ENCODE peak calls at places on chromosome 16, in six cellular contexts. H, Q, C, Y, T and L are unnamed samples.

GRCh38 chr16:50884066-50884860 is 142.4 kb downstream of the CYLD start:
- DNase-seq in H (no peak), Q (no peak), C (peak; percentile 29), Y (no peak), T (no peak), L (no peak)

GRCh38 chr16:77289331-77289809 is 90.2 kb downstream of the SYCE1L start:
- DNase-seq in H (no peak), Q (peak; percentile 77), C (no peak), Y (no peak), T (no peak), L (peak; percentile 95)

GRCh38 chr16:4477966-4478365 is 1.8 kb downstream of the HMOX2 start:
- DNase-seq in H (no peak), Q (peak; percentile 57), C (no peak), Y (no peak), T (no peak), L (peak; percentile 16)

GRCh38 chr16:89375021-89375420 is 115.3 kb downstream of the ANKRD11 start:
- DNase-seq in H (no peak), Q (no peak), C (no peak), Y (no peak), T (no peak), L (no peak)

GRCh38 chr16:1545044-1545736 is 11.7 kb downstream of the TMEM204 start:
- DNase-seq in H (peak; percentile 89), Q (no peak), C (no peak), Y (peak; percentile 72), T (peak; percentile 55), L (no peak)

GRCh38 chr16:86575754-86576557 is 2.4 kb upstream of the FOXL1 start:
- DNase-seq in H (peak; percentile 94), Q (peak; percentile 94), C (no peak), Y (peak; percentile 84), T (peak; percentile 58), L (peak; percentile 21)

GRCh38 chr16:17510532-17510931 is 39.8 kb upstream of the XYLT1 start:
- DNase-seq in H (no peak), Q (no peak), C (no peak), Y (no peak), T (no peak), L (no peak)

GRCh38 chr16:85384831-85385462 is 228.2 kb upstream of the GSE1 start:
- DNase-seq in H (peak; percentile 82), Q (no peak), C (no peak), Y (peak; percentile 9), T (no peak), L (no peak)

GRCh38 chr16:10827691-10828341 is 9.2 kb upstream of the TVP23A start:
- DNase-seq in H (peak; percentile 97), Q (peak; percentile 95), C (peak; percentile 89), Y (peak; percentile 90), T (peak; percentile 55), L (peak; percentile 81)

GRCh38 chr16:5176505-5176904 is 78.9 kb upstream of the EEF2KMT start:
- DNase-seq in H (no peak), Q (no peak), C (no peak), Y (no peak), T (no peak), L (no peak)

GRCh38 chr16:25716186-25716585 is 24.4 kb downstream of the HS3ST4 start:
- DNase-seq in H (no peak), Q (no peak), C (no peak), Y (no peak), T (no peak), L (no peak)

GRCh38 chr16:59612094-59612493 is 878.0 kb upstream of the GOT2 start:
- DNase-seq in H (no peak), Q (no peak), C (no peak), Y (no peak), T (no peak), L (no peak)

GRCh38 chr16:1026784-1027415 is 45.3 kb downstream of the SOX8 start:
- DNase-seq in H (no peak), Q (no peak), C (no peak), Y (no peak), T (no peak), L (no peak)

GRCh38 chr16:10979717-10980601 is 35.6 kb downstream of the CLEC16A start:
- DNase-seq in H (no peak), Q (peak; percentile 84), C (peak; percentile 95), Y (peak; percentile 29), T (peak; percentile 28), L (no peak)

GRCh38 chr16:1989209-1989825 is 453 bp upstream of the SYNGR3 start:
- DNase-seq in H (no peak), Q (no peak), C (no peak), Y (no peak), T (no peak), L (no peak)

GRCh38 chr16:74842413-74842812 is 67.8 kb upstream of the FA2H start:
- DNase-seq in H (no peak), Q (no peak), C (no peak), Y (no peak), T (no peak), L (peak; percentile 71)

GRCh38 chr16:57475711-57476339 is 10.5 kb downstream of the DOK4 start:
- DNase-seq in H (peak; percentile 85), Q (peak; percentile 64), C (no peak), Y (no peak), T (no peak), L (peak; percentile 38)

GRCh38 chr16:4371481-4372314 is at the start of gene VASN:
- DNase-seq in H (peak; percentile 96), Q (peak; percentile 87), C (no peak), Y (peak; percentile 87), T (peak; percentile 63), L (peak; percentile 84)

GRCh38 chr16:3980311-3981111 is 100.0 kb upstream of the CREBBP start:
- DNase-seq in H (peak; percentile 71), Q (peak; percentile 74), C (no peak), Y (no peak), T (no peak), L (no peak)

GRCh38 chr16:82741073-82741615 is 114.4 kb downstream of the CDH13 start:
- DNase-seq in H (no peak), Q (no peak), C (no peak), Y (no peak), T (no peak), L (no peak)

GRCh38 chr16:89027281-89027680 is 50.3 kb upstream of the CBFA2T3 start:
- DNase-seq in H (no peak), Q (no peak), C (no peak), Y (no peak), T (no peak), L (no peak)

GRCh38 chr16:53546988-53547391 is 44.0 kb upstream of the AKTIP start:
- DNase-seq in H (no peak), Q (no peak), C (no peak), Y (no peak), T (no peak), L (no peak)

GRCh38 chr16:27400751-27401620 is 988 bp upstream of the IL21R start:
- DNase-seq in H (no peak), Q (peak; percentile 45), C (no peak), Y (no peak), T (no peak), L (no peak)

GRCh38 chr16:70705056-70705455 is 19.2 kb upstream of the MTSS2 start:
- DNase-seq in H (no peak), Q (no peak), C (no peak), Y (no peak), T (no peak), L (no peak)
- H3K4me1 ChIP-seq in H (peaks cover 59% of the 10 kb centered on the region), Q (peaks cover 38% of the 10 kb centered on the region), C (peaks cover 91% of the 10 kb centered on the region), Y (peaks cover 11% of the 10 kb centered on the region), T (peaks cover 44% of the 10 kb centered on the region), L (peaks cover 15% of the 10 kb centered on the region)

GRCh38 chr16:7351572-7351971 is 18.9 kb downstream of the RBFOX1 start:
- DNase-seq in H (no peak), Q (no peak), C (no peak), Y (no peak), T (peak; percentile 37), L (no peak)
- H3K27ac ChIP-seq in H (no peak overlapping the region), Q (no peak overlapping the region), C (no peak overlapping the region), Y (no peak overlapping the region), T (peak overlapping the region; percentile 86), L (no peak overlapping the region)

GRCh38 chr16:73057369-73058210 is 9.7 kb upstream of the ZFHX3 start:
- DNase-seq in H (peak; percentile 82), Q (peak; percentile 58), C (no peak), Y (peak; percentile 45), T (no peak), L (peak; percentile 57)
- H3K4me1 ChIP-seq in H (peaks cover 14% of the 10 kb centered on the region), Q (peaks cover 39% of the 10 kb centered on the region), C (peaks cover 41% of the 10 kb centered on the region), Y (peaks cover 4% of the 10 kb centered on the region), T (peaks cover 43% of the 10 kb centered on the region), L (peaks cover 54% of the 10 kb centered on the region)

GRCh38 chr16:31108794-31109558 is 790 bp downstream of the BCKDK start:
- DNase-seq in H (peak; percentile 73), Q (no peak), C (no peak), Y (no peak), T (no peak), L (no peak)

GRCh38 chr16:31106509-31107464 is 1.4 kb upstream of the BCKDK start:
- DNase-seq in H (no peak), Q (no peak), C (no peak), Y (no peak), T (no peak), L (no peak)

GRCh38 chr16:31108035-31108793 is at the start of gene BCKDK:
- DNase-seq in H (peak; percentile 91), Q (peak; percentile 79), C (no peak), Y (peak; percentile 85), T (peak; percentile 52), L (peak; percentile 60)

GRCh38 chr16:31105677-31106213 is 2.4 kb upstream of the BCKDK start:
- DNase-seq in H (peak; percentile 93), Q (peak; percentile 79), C (no peak), Y (peak; percentile 88), T (peak; percentile 88), L (peak; percentile 80)

GRCh38 chr16:31107465-31107867 is 720 bp upstream of the BCKDK start:
- DNase-seq in H (no peak), Q (no peak), C (no peak), Y (no peak), T (no peak), L (no peak)
- H3K27ac ChIP-seq in H (no peak overlapping the region), Q (no peak overlapping the region), C (no peak overlapping the region), Y (no peak overlapping the region), T (peak overlapping the region; percentile 85), L (no peak overlapping the region)

GRCh38 chr16:83807327-83807709 is 460 bp upstream of the HSBP1 start:
- DNase-seq in H (no peak), Q (no peak), C (no peak), Y (no peak), T (no peak), L (no peak)
- H3K4me1 ChIP-seq in H (peaks cover 5% of the 10 kb centered on the region), Q (peaks cover 5% of the 10 kb centered on the region), C (peaks cover 45% of the 10 kb centered on the region), Y (peaks cover 5% of the 10 kb centered on the region), T (peaks cover 17% of the 10 kb centered on the region), L (peaks cover 27% of the 10 kb centered on the region)

DNA sequence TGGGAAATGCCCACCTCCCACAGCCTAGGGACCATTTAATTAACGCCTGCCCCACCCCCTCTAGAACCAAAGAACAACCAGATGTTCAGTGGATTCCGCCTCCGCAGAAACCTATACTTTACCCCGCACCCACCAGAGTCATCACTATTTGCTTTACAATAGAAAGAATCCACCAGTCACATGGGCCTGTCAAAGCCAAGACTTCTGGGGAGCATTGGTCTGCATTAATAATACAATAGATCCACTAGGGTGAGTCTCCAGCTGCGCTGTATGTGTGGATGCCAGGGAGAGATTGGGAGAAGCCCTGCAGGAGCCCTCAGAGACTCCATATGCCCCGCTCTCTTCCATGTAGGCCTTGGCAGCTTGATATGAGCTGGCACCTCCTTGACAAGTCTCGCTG is 31.3 kb downstream of the CLEC19A start:
- DNase-seq in H (no peak), Q (no peak), C (no peak), Y (no peak), T (no peak), L (no peak)
- H3K27ac ChIP-seq in H (no peak overlapping the region), Q (no peak overlapping the region), C (no peak overlapping the region), Y (no peak overlapping the region), T (no peak overlapping the region), L (no peak overlapping the region)